ENCODE peak calls at places on chromosome 16, in four cellular contexts. One of them, this sample, is unnamed. For H3K36me3, the result is how much of the 10 kb centered on the place peaks cover.

GRCh38 chr16:72203401-72203800 is 31.4 kb upstream of the PMFBP1 start:
- DNase-seq in A673: peak
- DNase-seq in neuronal stem cell: no peak
- DNase-seq in mesendoderm: no peak
- DNase-seq in this sample: no peak

GRCh38 chr16:85284138-85284897 is 172.0 kb upstream of the CIBAR2 start:
- DNase-seq in A673: peak
- DNase-seq in neuronal stem cell: peak
- DNase-seq in mesendoderm: no peak
- DNase-seq in this sample: no peak

GRCh38 chr16:84228321-84228838 is 11.4 kb downstream of the KCNG4 start:
- DNase-seq in mesendoderm: peak
- DNase-seq in A673: no peak
- DNase-seq in neuronal stem cell: peak
- DNase-seq in this sample: peak

GRCh38 chr16:20166531-20167235 is 93.0 kb upstream of the GPR139 start:
- DNase-seq in neuronal stem cell: peak
- DNase-seq in A673: no peak
- DNase-seq in mesendoderm: peak
- DNase-seq in this sample: no peak

GRCh38 chr16:84911490-84912216 is 91.9 kb downstream of the CRISPLD2 start:
- DNase-seq in mesendoderm: no peak
- DNase-seq in A673: no peak
- DNase-seq in neuronal stem cell: no peak
- DNase-seq in this sample: no peak

GRCh38 chr16:914453-914852 is 56.3 kb downstream of the LMF1 start:
- DNase-seq in mesendoderm: peak
- DNase-seq in A673: peak
- DNase-seq in neuronal stem cell: no peak
- DNase-seq in this sample: no peak

GRCh38 chr16:56836410-56836834 is 28.6 kb upstream of the SLC12A3 start:
- DNase-seq in A673: no peak
- DNase-seq in mesendoderm: no peak
- DNase-seq in neuronal stem cell: no peak
- DNase-seq in this sample: no peak

GRCh38 chr16:83441523-83441922 is 366.3 kb upstream of the HSBP1 start:
- DNase-seq in neuronal stem cell: no peak
- DNase-seq in mesendoderm: no peak
- DNase-seq in A673: no peak
- DNase-seq in this sample: peak

GRCh38 chr16:12255473-12255872 is 278.9 kb downstream of the SNX29 start:
- DNase-seq in A673: no peak
- DNase-seq in mesendoderm: no peak
- DNase-seq in neuronal stem cell: no peak
- DNase-seq in this sample: no peak

GRCh38 chr16:8972843-8973586 is 9.3 kb upstream of the USP7 start:
- DNase-seq in neuronal stem cell: no peak
- DNase-seq in mesendoderm: no peak
- DNase-seq in A673: no peak
- DNase-seq in this sample: no peak

GRCh38 chr16:79969458-79969857 is 368.9 kb upstream of the MAF start:
- DNase-seq in A673: no peak
- DNase-seq in neuronal stem cell: no peak
- DNase-seq in mesendoderm: no peak
- DNase-seq in this sample: no peak

GRCh38 chr16:53666816-53667415 is 36.7 kb downstream of the RPGRIP1L start:
- DNase-seq in neuronal stem cell: no peak
- DNase-seq in mesendoderm: no peak
- DNase-seq in A673: no peak
- DNase-seq in this sample: peak

GRCh38 chr16:15672514-15673167 is 22.6 kb downstream of the NDE1 start:
- DNase-seq in mesendoderm: peak
- DNase-seq in A673: peak
- DNase-seq in neuronal stem cell: no peak
- DNase-seq in this sample: peak

GRCh38 chr16:2079311-2079800 is 31.6 kb downstream of the TSC2 start:
- DNase-seq in mesendoderm: no peak
- DNase-seq in A673: no peak
- DNase-seq in neuronal stem cell: no peak
- DNase-seq in this sample: no peak
- H3K36me3 ChIP-seq in mesendoderm: under half
- H3K36me3 ChIP-seq in A673: under half
- H3K36me3 ChIP-seq in neuronal stem cell: half or more
- H3K36me3 ChIP-seq in this sample: half or more

GRCh38 chr16:68086336-68086821 is 1.2 kb downstream of the NFATC3 start:
- DNase-seq in A673: peak
- DNase-seq in neuronal stem cell: no peak
- DNase-seq in mesendoderm: peak
- DNase-seq in this sample: peak
- H3K27ac ChIP-seq in A673: peak
- H3K27ac ChIP-seq in neuronal stem cell: no peak
- H3K27ac ChIP-seq in mesendoderm: no peak
- H3K27ac ChIP-seq in this sample: peak

GRCh38 chr16:3669067-3669466 is 14.6 kb downstream of the DNASE1 start:
- DNase-seq in mesendoderm: no peak
- DNase-seq in neuronal stem cell: no peak
- DNase-seq in A673: no peak
- DNase-seq in this sample: no peak
- H3K36me3 ChIP-seq in mesendoderm: under half
- H3K36me3 ChIP-seq in neuronal stem cell: half or more
- H3K36me3 ChIP-seq in A673: half or more
- H3K36me3 ChIP-seq in this sample: under half

DNA sequence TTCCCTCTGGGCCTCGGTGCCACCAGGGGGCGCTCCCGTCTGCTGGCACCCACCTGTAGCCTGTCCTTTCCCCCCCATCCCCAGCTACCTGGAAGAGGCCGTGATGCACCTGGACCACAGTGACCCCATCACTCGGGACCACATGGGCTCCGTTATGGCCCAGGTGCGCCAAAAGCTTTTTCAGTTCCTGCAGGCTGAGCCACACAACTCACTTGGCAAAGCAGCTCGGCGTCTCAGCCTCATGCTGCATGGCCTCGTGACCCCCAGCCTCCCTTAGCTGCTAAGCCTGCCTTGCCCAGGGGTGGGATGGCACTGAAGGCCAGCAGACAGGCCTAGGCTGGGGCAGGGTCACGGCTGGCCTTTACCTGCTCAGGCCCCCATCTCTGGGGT is 818 bp upstream of the NRN1L start:
- DNase-seq in neuronal stem cell: peak
- DNase-seq in mesendoderm: peak
- DNase-seq in A673: peak
- DNase-seq in this sample: peak
- H3K27ac ChIP-seq in neuronal stem cell: peak
- H3K27ac ChIP-seq in mesendoderm: no peak
- H3K27ac ChIP-seq in A673: no peak
- H3K27ac ChIP-seq in this sample: no peak

DNA sequence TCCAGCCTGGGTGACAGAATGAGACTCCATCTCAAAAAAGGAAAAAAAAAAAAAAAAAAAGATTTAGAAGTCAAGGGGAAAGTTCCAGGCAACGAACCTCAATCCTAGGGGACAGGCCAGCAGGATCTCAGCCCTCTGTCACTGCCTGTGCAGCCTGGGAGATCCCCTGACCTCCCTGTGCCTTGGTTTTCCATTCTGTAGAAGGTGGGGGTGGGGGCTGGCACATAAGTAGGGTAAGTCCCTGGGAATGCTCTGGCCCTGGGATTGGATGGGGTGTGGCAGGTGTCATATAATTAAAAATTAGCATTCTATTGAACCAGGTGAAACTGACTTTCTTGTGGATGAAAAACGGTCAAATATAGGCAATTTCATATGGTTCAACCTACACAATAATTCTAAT is 90.5 kb downstream of the C16orf78 start:
- DNase-seq in A673: no peak
- DNase-seq in mesendoderm: no peak
- DNase-seq in neuronal stem cell: no peak
- DNase-seq in this sample: no peak
- H3K36me3 ChIP-seq in A673: under half
- H3K36me3 ChIP-seq in mesendoderm: under half
- H3K36me3 ChIP-seq in neuronal stem cell: under half
- H3K36me3 ChIP-seq in this sample: under half